ENCODE peak calls at places on chromosome 12, in five cellular contexts. One of them, this sample, is unnamed.

GRCh38 chr12:108854453-108855283 is 2.7 kb downstream of the SSH1 start:
- DNase-seq in HepG2: no peak
- DNase-seq in GM12878: peak; percentile 83
- DNase-seq in SK-N-SH: no peak
- DNase-seq in K562: peak; percentile 54
- DNase-seq in this sample: no peak

GRCh38 chr12:30152705-30153104 is 369.0 kb upstream of the TMTC1 start:
- DNase-seq in HepG2: no peak
- DNase-seq in GM12878: no peak
- DNase-seq in K562: no peak
- DNase-seq in SK-N-SH: peak; percentile 38
- DNase-seq in this sample: no peak

GRCh38 chr12:25264015-25264582 is 13.4 kb upstream of the KRAS start:
- DNase-seq in K562: no peak
- DNase-seq in SK-N-SH: no peak
- DNase-seq in GM12878: no peak
- DNase-seq in HepG2: no peak
- DNase-seq in this sample: no peak

GRCh38 chr12:7017870-7018349 is 366 bp downstream of the LPCAT3 start:
- DNase-seq in HepG2: no peak
- DNase-seq in SK-N-SH: peak; percentile 81
- DNase-seq in K562: peak; percentile 24
- DNase-seq in GM12878: no peak
- DNase-seq in this sample: peak; percentile 64

GRCh38 chr12:106304001-106304421 is 1.5 kb downstream of the TCP11L2 start:
- DNase-seq in GM12878: no peak
- DNase-seq in HepG2: no peak
- DNase-seq in SK-N-SH: no peak
- DNase-seq in K562: no peak
- DNase-seq in this sample: no peak

GRCh38 chr12:3669594-3669993 is 83.3 kb downstream of the CRACR2A start:
- DNase-seq in K562: no peak
- DNase-seq in HepG2: no peak
- DNase-seq in SK-N-SH: no peak
- DNase-seq in GM12878: no peak
- DNase-seq in this sample: no peak

GRCh38 chr12:69022674-69023073 is 89.7 kb upstream of the CPM start:
- DNase-seq in GM12878: no peak
- DNase-seq in SK-N-SH: no peak
- DNase-seq in K562: no peak
- DNase-seq in HepG2: no peak
- DNase-seq in this sample: no peak

GRCh38 chr12:53461591-53461990 is 9.7 kb downstream of the PCBP2 start:
- DNase-seq in HepG2: no peak
- DNase-seq in GM12878: no peak
- DNase-seq in K562: no peak
- DNase-seq in SK-N-SH: no peak
- DNase-seq in this sample: no peak

GRCh38 chr12:107450541-107450940 is 235.1 kb upstream of the PWP1 start:
- DNase-seq in K562: no peak
- DNase-seq in SK-N-SH: no peak
- DNase-seq in GM12878: no peak
- DNase-seq in HepG2: no peak
- DNase-seq in this sample: no peak

GRCh38 chr12:112473056-112473455 is 54.3 kb downstream of the PTPN11 start:
- DNase-seq in GM12878: no peak
- DNase-seq in K562: peak; percentile 12
- DNase-seq in HepG2: no peak
- DNase-seq in SK-N-SH: peak; percentile 20
- DNase-seq in this sample: peak; percentile 17

GRCh38 chr12:53097207-53097563 is 282 bp upstream of the IGFBP6 start:
- DNase-seq in K562: no peak
- DNase-seq in HepG2: no peak
- DNase-seq in GM12878: no peak
- DNase-seq in SK-N-SH: peak; percentile 63
- DNase-seq in this sample: no peak

GRCh38 chr12:131918311-131919050 is 10.6 kb upstream of the PUS1 start:
- DNase-seq in K562: no peak
- DNase-seq in HepG2: no peak
- DNase-seq in SK-N-SH: no peak
- DNase-seq in GM12878: no peak
- DNase-seq in this sample: no peak

GRCh38 chr12:29157486-29157946 is 8.4 kb downstream of the FAR2 start:
- DNase-seq in K562: no peak
- DNase-seq in SK-N-SH: no peak
- DNase-seq in HepG2: no peak
- DNase-seq in GM12878: no peak
- DNase-seq in this sample: no peak

GRCh38 chr12:112456029-112456428 is 37.3 kb downstream of the PTPN11 start:
- DNase-seq in HepG2: no peak
- DNase-seq in SK-N-SH: no peak
- DNase-seq in K562: no peak
- DNase-seq in GM12878: no peak
- DNase-seq in this sample: no peak

GRCh38 chr12:89236237-89236636 is 116.1 kb downstream of the DUSP6 start:
- DNase-seq in K562: no peak
- DNase-seq in HepG2: no peak
- DNase-seq in GM12878: no peak
- DNase-seq in SK-N-SH: no peak
- DNase-seq in this sample: no peak

GRCh38 chr12:70444903-70445302 is 78.8 kb downstream of the KCNMB4 start:
- DNase-seq in HepG2: no peak
- DNase-seq in K562: no peak
- DNase-seq in SK-N-SH: no peak
- DNase-seq in GM12878: no peak
- DNase-seq in this sample: no peak

GRCh38 chr12:118651487-118651886 is 275.1 kb downstream of the SUDS3 start:
- DNase-seq in GM12878: no peak
- DNase-seq in K562: no peak
- DNase-seq in SK-N-SH: no peak
- DNase-seq in HepG2: no peak
- DNase-seq in this sample: no peak

GRCh38 chr12:42076976-42077375 is 67.7 kb downstream of the GXYLT1 start:
- DNase-seq in HepG2: no peak
- DNase-seq in GM12878: no peak
- DNase-seq in SK-N-SH: no peak
- DNase-seq in K562: peak; percentile 64
- DNase-seq in this sample: no peak

GRCh38 chr12:54549774-54550451 is 512 bp downstream of the PDE1B start:
- DNase-seq in SK-N-SH: no peak
- DNase-seq in HepG2: no peak
- DNase-seq in GM12878: no peak
- DNase-seq in K562: no peak
- DNase-seq in this sample: no peak

GRCh38 chr12:56529656-56530055 is 8.0 kb downstream of the RBMS2 start:
- DNase-seq in K562: no peak
- DNase-seq in GM12878: no peak
- DNase-seq in SK-N-SH: no peak
- DNase-seq in HepG2: no peak
- DNase-seq in this sample: no peak

GRCh38 chr12:67068773-67069450 is 200.2 kb upstream of the CAND1 start:
- DNase-seq in HepG2: peak; percentile 3
- DNase-seq in GM12878: no peak
- DNase-seq in SK-N-SH: peak; percentile 76
- DNase-seq in K562: no peak
- DNase-seq in this sample: peak; percentile 52

GRCh38 chr12:80260269-80260668 is 160.9 kb downstream of the OTOGL start:
- DNase-seq in GM12878: no peak
- DNase-seq in HepG2: no peak
- DNase-seq in K562: no peak
- DNase-seq in SK-N-SH: no peak
- DNase-seq in this sample: no peak

GRCh38 chr12:47017901-47018479 is 61.4 kb upstream of the PCED1B start:
- DNase-seq in HepG2: no peak
- DNase-seq in GM12878: no peak
- DNase-seq in K562: no peak
- DNase-seq in SK-N-SH: no peak
- DNase-seq in this sample: no peak

GRCh38 chr12:117792471-117792870 is 176.3 kb downstream of the KSR2 start:
- DNase-seq in HepG2: no peak
- DNase-seq in K562: no peak
- DNase-seq in GM12878: no peak
- DNase-seq in SK-N-SH: no peak
- DNase-seq in this sample: no peak

GRCh38 chr12:32233568-32233967 is 126.9 kb downstream of the BICD1 start:
- DNase-seq in K562: no peak
- DNase-seq in HepG2: no peak
- DNase-seq in SK-N-SH: no peak
- DNase-seq in GM12878: no peak
- DNase-seq in this sample: no peak

DNA sequence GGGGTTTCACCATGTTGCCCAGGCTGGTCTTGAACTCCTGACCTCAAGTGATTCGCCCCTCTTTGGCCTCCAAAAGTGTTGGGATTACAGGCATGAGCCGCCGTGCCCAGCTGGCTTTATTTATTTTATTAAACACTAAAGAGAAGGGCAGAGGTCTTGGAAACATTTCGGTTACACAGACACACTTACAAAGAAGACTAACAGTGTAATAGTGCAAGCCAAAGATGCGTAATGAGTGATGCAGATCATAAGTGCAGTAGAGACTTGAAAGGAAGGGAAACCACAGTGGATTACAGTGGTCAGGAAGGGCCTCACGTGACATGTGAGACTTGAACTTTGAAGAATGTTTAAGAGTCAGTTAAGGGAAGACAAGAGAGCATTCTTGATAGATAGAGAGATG is 33.9 kb upstream of the CDK17 start:
- DNase-seq in SK-N-SH: no peak
- DNase-seq in K562: no peak
- DNase-seq in GM12878: no peak
- DNase-seq in HepG2: no peak
- DNase-seq in this sample: no peak
- TF ChIP-seq FOXM1 in SK-N-SH: no peak
- TF ChIP-seq FOXM1 in K562: no peak
- TF ChIP-seq FOXM1 in GM12878: no peak
- TF ChIP-seq FOXM1 in HepG2: no peak
- TF ChIP-seq FOXM1 in this sample: no peak

GRCh38 chr12:9648701-9649531 is 20.6 kb upstream of the CLEC2D start:
- DNase-seq in SK-N-SH: no peak
- DNase-seq in GM12878: no peak
- DNase-seq in K562: no peak
- DNase-seq in HepG2: no peak
- DNase-seq in this sample: no peak

GRCh38 chr12:9651265-9651729 is 18.2 kb upstream of the CLEC2D start:
- DNase-seq in HepG2: no peak
- DNase-seq in SK-N-SH: no peak
- DNase-seq in GM12878: no peak
- DNase-seq in K562: peak; percentile 60
- DNase-seq in this sample: no peak

GRCh38 chr12:9647825-9648700 is 21.4 kb upstream of the CLEC2D start:
- DNase-seq in K562: peak; percentile 91
- DNase-seq in HepG2: peak; percentile 74
- DNase-seq in SK-N-SH: peak; percentile 86
- DNase-seq in GM12878: peak; percentile 89
- DNase-seq in this sample: peak; percentile 77

GRCh38 chr12:9646794-9647622 is 22.5 kb upstream of the CLEC2D start:
- DNase-seq in SK-N-SH: no peak
- DNase-seq in HepG2: no peak
- DNase-seq in GM12878: no peak
- DNase-seq in K562: peak; percentile 63
- DNase-seq in this sample: no peak

DNA sequence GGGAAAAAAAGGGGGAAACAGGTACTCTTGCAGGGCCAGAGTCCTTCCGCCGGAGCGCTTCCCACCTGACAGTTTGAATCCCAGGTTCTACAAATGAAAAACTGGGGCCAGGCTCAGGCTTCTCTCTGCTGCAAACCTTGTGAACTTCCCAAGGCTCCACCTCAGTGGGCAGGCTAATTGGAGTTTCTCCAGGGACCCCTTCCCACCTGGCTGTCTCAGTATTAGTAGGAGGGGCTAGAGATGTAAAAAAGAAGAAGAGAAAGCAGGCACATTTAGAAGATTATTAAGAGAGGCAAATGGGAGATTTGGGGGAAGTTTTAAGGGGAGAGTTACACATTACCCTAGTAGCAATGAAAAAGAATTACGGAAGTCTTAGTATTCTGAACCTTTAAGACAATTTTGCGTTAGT is 20.0 kb upstream of the CLEC2D start:
- DNase-seq in HepG2: no peak
- DNase-seq in GM12878: peak; percentile 59
- DNase-seq in K562: peak; percentile 41
- DNase-seq in SK-N-SH: no peak
- DNase-seq in this sample: no peak
- TF ChIP-seq FOXM1 in HepG2: no peak
- TF ChIP-seq FOXM1 in GM12878: no peak
- TF ChIP-seq FOXM1 in K562: no peak
- TF ChIP-seq FOXM1 in SK-N-SH: no peak
- TF ChIP-seq FOXM1 in this sample: no peak

GRCh38 chr12:130163461-130164215 is 1.4 kb downstream of the FZD10 start:
- DNase-seq in GM12878: no peak
- DNase-seq in HepG2: no peak
- DNase-seq in SK-N-SH: no peak
- DNase-seq in K562: no peak
- DNase-seq in this sample: no peak
- TF ChIP-seq FOXM1 in GM12878: no peak
- TF ChIP-seq FOXM1 in HepG2: no peak
- TF ChIP-seq FOXM1 in SK-N-SH: no peak
- TF ChIP-seq FOXM1 in K562: no peak
- TF ChIP-seq FOXM1 in this sample: no peak

GRCh38 chr12:19223018-19223417 is 93.5 kb downstream of the PLEKHA5 start:
- DNase-seq in SK-N-SH: peak; percentile 25
- DNase-seq in GM12878: no peak
- DNase-seq in K562: no peak
- DNase-seq in HepG2: no peak
- DNase-seq in this sample: peak; percentile 15
- TF ChIP-seq FOXM1 in SK-N-SH: no peak
- TF ChIP-seq FOXM1 in GM12878: no peak
- TF ChIP-seq FOXM1 in K562: no peak
- TF ChIP-seq FOXM1 in HepG2: no peak
- TF ChIP-seq FOXM1 in this sample: no peak

DNA sequence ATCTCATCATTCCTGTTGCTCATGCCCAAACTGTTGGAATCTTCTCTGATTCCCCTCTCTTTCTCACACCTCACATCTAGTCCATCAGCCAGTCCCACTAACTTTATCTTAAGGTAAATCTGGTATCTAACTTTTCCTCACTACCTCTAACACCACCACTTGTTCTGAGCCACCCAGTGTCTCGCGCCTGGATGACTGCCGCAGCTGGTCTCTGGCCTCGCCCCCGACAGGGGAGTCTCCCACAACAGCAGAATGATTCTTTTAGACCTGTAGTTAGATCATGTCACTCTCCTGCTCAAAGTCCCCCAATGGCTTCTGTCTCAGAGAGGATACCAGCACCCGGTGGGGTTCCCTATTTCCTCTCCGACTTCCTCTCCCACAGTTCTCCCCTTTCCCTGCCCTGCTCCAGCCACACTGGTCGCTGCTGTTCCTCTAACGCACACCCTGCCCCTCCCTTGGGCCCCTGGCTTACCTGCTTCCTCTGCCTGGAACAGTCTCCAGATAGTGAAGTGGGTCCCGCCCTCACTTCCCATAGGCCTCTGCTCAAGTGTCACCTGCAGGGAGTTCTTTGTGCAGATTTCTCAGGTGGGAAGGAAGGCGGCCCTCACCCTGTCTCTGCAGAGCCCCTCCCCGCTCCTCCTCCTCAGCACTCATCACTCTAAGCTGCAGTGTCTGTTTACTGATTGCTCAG is 338.5 kb upstream of the FKBP4 start:
- DNase-seq in GM12878: no peak
- DNase-seq in HepG2: no peak
- DNase-seq in K562: no peak
- DNase-seq in SK-N-SH: no peak
- DNase-seq in this sample: no peak
- TF ChIP-seq FOXM1 in GM12878: no peak
- TF ChIP-seq FOXM1 in HepG2: no peak
- TF ChIP-seq FOXM1 in K562: no peak
- TF ChIP-seq FOXM1 in SK-N-SH: no peak
- TF ChIP-seq FOXM1 in this sample: no peak

GRCh38 chr12:11757531-11757930 is 108.1 kb downstream of the ETV6 start:
- DNase-seq in GM12878: no peak
- DNase-seq in SK-N-SH: no peak
- DNase-seq in HepG2: no peak
- DNase-seq in K562: no peak
- DNase-seq in this sample: no peak
- TF ChIP-seq FOXM1 in GM12878: no peak
- TF ChIP-seq FOXM1 in SK-N-SH: no peak
- TF ChIP-seq FOXM1 in HepG2: no peak
- TF ChIP-seq FOXM1 in K562: no peak
- TF ChIP-seq FOXM1 in this sample: no peak

This sample was measured in HEK293T.